ENCODE peak calls at places on chromosomes 7 and 10, in seven cellular contexts. R, G, X, I, S, H and C are unnamed samples.

GRCh38 chr7:42198296-42198695 is 38.7 kb downstream of the GLI3 start:
- DNase-seq in X (no peak), S (no peak), G (no peak), I (no peak), H (no peak), R (no peak), C (no peak)

GRCh38 chr10:35909291-35909690 is 267.2 kb upstream of the FZD8 start:
- DNase-seq in S (no peak), R (no peak), I (no peak), X (no peak), H (no peak), G (no peak), C (no peak)

GRCh38 chr7:79921976-79922375 is 212.7 kb upstream of the GNAI1 start:
- DNase-seq in S (no peak), R (no peak), G (no peak), H (no peak), I (no peak), X (no peak), C (no peak)

GRCh38 chr7:136039577-136040345 is 62.6 kb upstream of the MTPN start:
- DNase-seq in X (no peak), S (no peak), G (no peak), H (no peak), R (no peak), I (no peak), C (no peak)

GRCh38 chr7:34807548-34808340 is 149.7 kb downstream of the NPSR1 start:
- DNase-seq in H (no peak), G (no peak), R (no peak), I (no peak), S (no peak), X (no peak), C (no peak)

GRCh38 chr7:108247646-108248045 is 117.5 kb upstream of the LAMB4 start:
- DNase-seq in G (no peak), R (no peak), X (no peak), S (no peak), I (no peak), H (no peak), C (no peak)

GRCh38 chr10:30151581-30152389 is 92.4 kb upstream of the JCAD start:
- DNase-seq in G (no peak), H (no peak), R (peak), S (no peak), X (peak), I (no peak), C (no peak)

GRCh38 chr10:74932648-74933047 is 106.2 kb downstream of the KAT6B start:
- DNase-seq in X (peak), I (no peak), H (no peak), R (no peak), G (no peak), S (no peak), C (no peak)

GRCh38 chr10:16773334-16773733 is 43.9 kb downstream of the RSU1 start:
- DNase-seq in H (no peak), X (no peak), G (no peak), S (no peak), R (no peak), I (no peak), C (no peak)

GRCh38 chr7:17640730-17641377 is 299.4 kb downstream of the SNX13 start:
- DNase-seq in X (no peak), H (no peak), G (peak), I (peak), S (no peak), R (peak), C (peak)

GRCh38 chr7:15755061-15755460 is 68.6 kb upstream of the MEOX2 start:
- DNase-seq in G (no peak), I (no peak), R (no peak), X (no peak), H (no peak), S (no peak), C (no peak)

GRCh38 chr7:44980393-44981034 is 1.7 kb upstream of the MYO1G start:
- DNase-seq in R (peak), S (peak), X (no peak), G (no peak), H (no peak), I (peak), C (no peak)

GRCh38 chr10:102611514-102612095 is 32.7 kb upstream of the TRIM8 start:
- DNase-seq in X (no peak), I (no peak), R (no peak), S (no peak), H (no peak), G (no peak), C (no peak)

GRCh38 chr7:2007526-2007925 is 225.2 kb downstream of the MAD1L1 start:
- DNase-seq in R (no peak), I (no peak), G (no peak), S (no peak), H (no peak), X (no peak), C (no peak)

GRCh38 chr10:115029452-115030375 is 63.5 kb upstream of the ATRNL1 start:
- DNase-seq in I (no peak), S (no peak), R (no peak), H (no peak), G (peak), X (no peak), C (no peak)

GRCh38 chr10:70054902-70055301 is 2.3 kb downstream of the MACROH2A2 start:
- DNase-seq in S (no peak), G (no peak), I (no peak), R (peak), X (no peak), H (no peak), C (no peak)

GRCh38 chr7:4725014-4725951 is 43.2 kb downstream of the FOXK1 start:
- DNase-seq in G (peak), H (no peak), R (peak), X (peak), S (peak), I (peak), C (no peak)
- TF ChIP-seq CTCF in G (peak), H (no peak), R (peak), X (no peak), S (no peak), I (no peak), C (no peak)

DNA sequence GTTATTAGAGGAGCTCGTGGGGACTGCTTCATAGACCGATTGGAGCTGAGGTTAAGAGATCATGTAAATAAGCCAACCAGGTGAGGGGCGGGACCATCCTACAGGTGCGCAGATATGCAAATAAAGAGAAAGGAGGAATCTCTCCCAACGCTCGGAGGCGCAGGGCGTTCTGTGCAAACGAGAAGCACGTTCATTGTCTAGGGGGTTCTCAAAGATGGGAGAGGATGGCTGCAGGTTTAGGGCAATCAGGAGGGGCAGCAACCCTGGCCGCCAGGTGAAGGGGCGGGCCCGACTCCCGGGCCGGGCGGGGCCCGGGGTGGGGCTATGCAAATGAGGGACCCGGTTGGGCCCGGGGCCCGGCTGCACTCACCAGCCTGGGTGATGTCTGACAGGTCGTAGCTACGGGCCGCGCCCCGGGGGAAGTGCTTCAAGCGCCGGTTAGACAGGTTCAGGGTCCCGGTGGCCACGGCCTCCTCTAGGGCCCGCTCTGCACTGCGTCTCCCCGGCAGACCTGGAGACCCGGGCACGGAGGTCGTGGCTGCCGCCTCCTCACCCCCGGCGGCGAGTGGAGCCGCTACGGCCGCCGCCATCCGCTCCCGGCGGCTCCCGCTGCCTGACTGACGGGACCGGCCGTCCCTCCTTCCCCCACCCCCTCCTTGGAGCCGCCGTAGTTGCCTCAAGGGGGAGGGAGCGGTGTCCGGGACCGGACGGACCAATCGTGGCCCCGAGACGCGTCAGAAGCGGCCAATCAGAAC is at the start of gene LRCH4:
- DNase-seq in X (peak), S (peak), H (peak), R (peak), G (no peak), I (peak), C (peak)
- TF ChIP-seq CTCF in X (no peak), S (no peak), H (no peak), R (no peak), G (no peak), I (no peak), C (no peak)

GRCh38 chr10:25766687-25767221 is 167.3 kb upstream of the MYO3A start:
- DNase-seq in G (no peak), S (no peak), X (no peak), R (no peak), H (no peak), I (no peak), C (peak)

GRCh38 chr10:25766213-25766612 is 167.8 kb upstream of the MYO3A start:
- DNase-seq in R (no peak), X (no peak), I (no peak), G (no peak), H (no peak), S (no peak), C (no peak)

DNA sequence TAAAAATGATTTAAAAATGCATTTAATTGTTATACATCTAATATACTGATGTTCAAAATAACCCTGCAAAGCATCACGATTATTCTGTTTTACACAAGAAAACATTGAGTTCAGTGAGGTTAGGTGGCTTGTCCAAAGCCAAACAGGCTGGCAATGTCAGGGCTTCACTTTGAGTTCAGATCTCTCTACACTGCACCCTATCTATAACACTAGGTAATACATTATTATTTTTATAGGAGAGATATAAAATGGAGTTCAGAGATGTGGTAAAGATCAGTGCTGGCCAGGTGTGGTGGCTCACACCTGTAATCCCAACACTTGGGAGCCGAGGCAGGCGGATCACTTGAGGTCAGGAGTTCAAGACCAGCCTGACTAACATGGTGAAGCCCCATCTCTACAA is 165.9 kb upstream of the MYO3A start:
- DNase-seq in G (no peak), X (no peak), R (no peak), S (no peak), I (no peak), H (no peak), C (no peak)
- TF ChIP-seq CTCF in G (no peak), X (no peak), R (no peak), S (no peak), I (no peak), H (peak), C (no peak)

DNA sequence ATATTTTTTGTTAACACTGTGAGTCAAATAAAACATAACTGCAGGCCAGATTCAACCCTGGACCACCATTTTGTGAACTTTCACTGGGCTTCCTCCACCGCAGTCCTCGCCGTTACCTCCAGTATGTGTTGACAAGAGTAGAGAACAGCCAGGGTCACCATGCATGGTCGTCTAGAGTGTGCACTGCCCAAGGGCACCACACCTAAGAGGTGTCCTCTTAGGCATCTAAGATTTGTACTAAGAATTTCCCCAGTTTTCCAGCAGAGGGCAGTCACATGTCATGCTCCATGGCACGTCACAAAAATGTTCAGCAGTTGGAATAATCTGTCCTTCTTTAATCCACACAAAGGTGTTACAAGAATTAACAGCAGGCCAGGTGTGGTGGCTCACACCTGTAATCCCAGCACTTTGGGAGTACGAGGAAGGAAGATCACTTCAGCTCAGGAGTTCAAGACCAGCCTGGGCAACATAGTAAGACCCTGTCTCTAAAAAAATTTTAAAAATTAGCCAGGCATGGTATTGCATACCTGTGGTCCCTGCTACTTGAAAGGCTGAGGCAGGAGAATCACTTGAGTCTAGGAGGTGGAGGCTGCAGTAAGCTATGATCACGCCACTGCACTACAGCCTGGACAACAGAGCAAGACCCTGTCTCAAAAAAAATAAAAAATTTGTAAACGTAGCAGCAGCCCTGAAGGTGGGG is 71.2 kb upstream of the FOXK1 start:
- DNase-seq in X (no peak), I (peak), R (peak), G (peak), S (no peak), H (no peak), C (peak)
- TF ChIP-seq CTCF in X (peak), I (peak), R (peak), G (peak), S (peak), H (peak), C (peak)

GRCh38 chr7:55497521-55497920 is 74.8 kb downstream of the VOPP1 start:
- DNase-seq in G (no peak), S (no peak), H (no peak), I (no peak), R (no peak), X (no peak), C (no peak)

GRCh38 chr7:55498142-55498541 is 74.2 kb downstream of the VOPP1 start:
- DNase-seq in I (no peak), G (no peak), S (no peak), R (no peak), H (no peak), X (no peak), C (no peak)

GRCh38 chr7:55500117-55500516 is 72.2 kb downstream of the VOPP1 start:
- DNase-seq in S (no peak), I (no peak), G (no peak), X (no peak), R (no peak), H (no peak), C (no peak)

GRCh38 chr7:55498770-55499169 is 73.5 kb downstream of the VOPP1 start:
- DNase-seq in G (no peak), H (no peak), X (no peak), S (no peak), I (no peak), R (no peak), C (no peak)

DNA sequence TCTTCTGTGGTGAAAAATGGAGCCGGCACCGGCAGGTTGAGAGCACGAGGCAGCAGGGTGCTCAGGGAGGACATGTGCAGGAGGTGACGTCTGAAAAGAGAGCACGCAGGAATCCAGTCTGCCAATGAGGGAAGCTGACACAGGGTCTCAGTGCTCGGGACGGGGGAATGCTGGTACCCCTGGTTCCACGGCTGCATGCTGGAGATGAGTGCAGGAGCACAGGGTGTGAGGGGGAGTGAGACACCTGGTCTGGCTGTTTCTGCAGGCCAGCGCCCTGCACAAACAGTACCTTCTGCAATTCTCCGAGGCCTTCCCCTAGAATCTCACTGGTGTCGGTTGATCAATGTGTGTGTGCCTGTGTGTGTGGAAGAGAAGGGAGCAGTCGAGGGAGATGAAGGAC is 72.7 kb downstream of the VOPP1 start:
- DNase-seq in X (no peak), I (no peak), G (no peak), H (no peak), S (no peak), R (no peak), C (no peak)
- TF ChIP-seq CTCF in X (no peak), I (no peak), G (no peak), H (no peak), S (no peak), R (no peak), C (no peak)

DNA sequence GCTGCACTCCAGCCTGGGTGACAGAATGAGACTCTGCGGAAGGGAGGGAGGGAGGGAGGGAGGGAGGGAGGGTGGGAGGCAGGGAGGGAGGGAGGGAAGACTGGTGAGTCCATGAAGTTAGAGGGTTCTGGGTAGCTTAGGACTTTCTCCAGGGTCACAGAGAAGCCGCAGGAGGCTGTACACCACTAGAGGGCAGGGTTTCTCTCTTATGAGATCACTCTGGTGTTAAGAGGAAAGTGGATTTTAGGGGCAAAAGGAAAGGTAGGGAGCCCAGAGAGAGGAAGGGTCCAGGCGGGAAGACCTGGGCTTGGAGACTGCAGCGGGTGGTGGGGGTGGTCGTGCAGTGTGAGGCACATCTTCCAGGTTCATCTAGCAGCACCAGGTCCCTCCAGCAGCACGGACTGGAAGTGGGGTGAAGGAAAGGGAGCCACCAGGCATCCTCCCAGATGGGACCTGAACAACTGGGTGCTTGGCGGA is 48.7 kb upstream of the SLC29A3 start:
- DNase-seq in I (peak), H (no peak), R (peak), X (no peak), G (peak), S (no peak), C (peak)
- TF ChIP-seq CTCF in I (peak), H (peak), R (peak), X (peak), G (peak), S (peak), C (peak)

GRCh38 chr10:113452146-113452545 is 100.7 kb upstream of the HABP2 start:
- DNase-seq in S (no peak), X (no peak), G (no peak), H (no peak), I (no peak), R (no peak), C (no peak)

GRCh38 chr10:113456741-113457140 is 96.1 kb upstream of the HABP2 start:
- DNase-seq in X (no peak), S (no peak), H (no peak), I (no peak), R (no peak), G (no peak), C (no peak)

GRCh38 chr10:113457408-113457807 is 95.4 kb upstream of the HABP2 start:
- DNase-seq in G (no peak), I (no peak), R (no peak), H (no peak), X (no peak), S (no peak), C (no peak)

GRCh38 chr10:113453351-113453750 is 99.5 kb upstream of the HABP2 start:
- DNase-seq in R (no peak), G (no peak), I (no peak), X (no peak), S (no peak), H (no peak), C (no peak)

DNA sequence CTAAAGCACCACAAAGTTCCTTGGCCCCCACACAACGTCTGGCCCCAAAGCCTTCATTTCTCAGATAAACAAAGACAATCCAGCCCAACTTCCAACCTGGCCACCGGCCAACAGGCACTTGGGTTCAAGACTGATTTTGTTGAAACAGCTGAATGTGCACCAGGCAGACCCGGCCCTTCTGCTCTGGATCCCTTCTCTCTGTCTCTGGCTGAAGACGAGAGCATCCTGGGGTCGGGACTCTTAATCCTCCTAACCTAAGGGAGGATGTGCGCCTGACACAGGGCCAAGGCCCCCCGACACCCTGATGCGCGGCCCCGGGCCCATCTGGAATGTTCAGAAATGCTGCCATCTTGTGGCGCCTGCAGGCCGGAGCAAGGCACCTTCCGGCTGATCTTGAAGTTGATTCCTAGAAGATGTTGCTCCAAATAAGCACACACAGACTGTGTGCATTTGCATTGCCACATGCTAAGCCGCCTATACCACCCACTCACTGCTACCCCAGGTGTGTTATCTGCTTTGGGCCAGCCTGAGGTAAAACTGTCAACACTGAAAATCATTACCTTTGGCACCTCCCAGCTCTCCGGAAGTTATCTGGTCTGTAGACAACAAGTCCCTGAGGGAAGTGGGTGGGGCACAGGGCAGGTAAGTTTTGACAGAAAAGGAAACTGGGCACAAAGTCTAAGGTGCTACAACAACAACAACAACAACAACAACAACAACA is 98.4 kb upstream of the HABP2 start:
- DNase-seq in G (peak), R (peak), X (peak), S (peak), I (peak), H (peak), C (peak)
- TF ChIP-seq CTCF in G (peak), R (peak), X (peak), S (peak), I (no peak), H (peak), C (peak)

GRCh38 chr10:12484945-12485805 is 135.8 kb downstream of the CAMK1D start:
- DNase-seq in X (no peak), H (no peak), G (peak), I (peak), R (no peak), S (no peak), C (no peak)
- TF ChIP-seq CTCF in X (no peak), H (peak), G (peak), I (peak), R (no peak), S (no peak), C (no peak)